ENCODE peak calls at places on chromosome 6, in nine cellular contexts. One of them, this sample, is unnamed.

GRCh38 chr6:27591660-27592059 is 118.8 kb upstream of the ZNF184 start:
- DNase-seq in astrocyte of the spinal cord: peak
- DNase-seq in OCI-LY7: no peak
- DNase-seq in colonic mucosa: no peak
- DNase-seq in pancreas: no peak
- DNase-seq in Panc1: peak
- DNase-seq in suprapubic skin: no peak
- DNase-seq in choroid plexus epithelial cell: peak
- DNase-seq in ovary: no peak
- DNase-seq in this sample: peak

GRCh38 chr6:136753624-136754023 is 38.7 kb downstream of the MAP3K5 start:
- DNase-seq in astrocyte of the spinal cord: no peak
- DNase-seq in choroid plexus epithelial cell: no peak
- DNase-seq in suprapubic skin: no peak
- DNase-seq in Panc1: no peak
- DNase-seq in ovary: no peak
- DNase-seq in colonic mucosa: no peak
- DNase-seq in pancreas: no peak
- DNase-seq in OCI-LY7: no peak
- DNase-seq in this sample: peak

GRCh38 chr6:105102186-105102585 is 77.6 kb downstream of the POPDC3 start:
- DNase-seq in pancreas: no peak
- DNase-seq in ovary: no peak
- DNase-seq in astrocyte of the spinal cord: no peak
- DNase-seq in choroid plexus epithelial cell: no peak
- DNase-seq in Panc1: no peak
- DNase-seq in colonic mucosa: no peak
- DNase-seq in suprapubic skin: no peak
- DNase-seq in OCI-LY7: no peak
- DNase-seq in this sample: no peak

GRCh38 chr6:90121982-90122381 is 174.7 kb downstream of the BACH2 start:
- DNase-seq in OCI-LY7: peak
- DNase-seq in Panc1: no peak
- DNase-seq in colonic mucosa: no peak
- DNase-seq in choroid plexus epithelial cell: no peak
- DNase-seq in pancreas: no peak
- DNase-seq in astrocyte of the spinal cord: no peak
- DNase-seq in suprapubic skin: no peak
- DNase-seq in ovary: no peak
- DNase-seq in this sample: peak

GRCh38 chr6:73747293-73747692 is 51.3 kb downstream of the CD109 start:
- DNase-seq in OCI-LY7: no peak
- DNase-seq in colonic mucosa: no peak
- DNase-seq in pancreas: no peak
- DNase-seq in suprapubic skin: no peak
- DNase-seq in Panc1: no peak
- DNase-seq in choroid plexus epithelial cell: peak
- DNase-seq in ovary: no peak
- DNase-seq in astrocyte of the spinal cord: no peak
- DNase-seq in this sample: no peak

GRCh38 chr6:45658958-45659357 is 281.2 kb upstream of the SUPT3H start:
- DNase-seq in suprapubic skin: peak
- DNase-seq in choroid plexus epithelial cell: no peak
- DNase-seq in pancreas: no peak
- DNase-seq in OCI-LY7: peak
- DNase-seq in Panc1: no peak
- DNase-seq in ovary: no peak
- DNase-seq in colonic mucosa: no peak
- DNase-seq in astrocyte of the spinal cord: no peak
- DNase-seq in this sample: peak

GRCh38 chr6:90915224-90915915 is 328.5 kb upstream of the MAP3K7 start:
- DNase-seq in choroid plexus epithelial cell: no peak
- DNase-seq in astrocyte of the spinal cord: no peak
- DNase-seq in colonic mucosa: no peak
- DNase-seq in suprapubic skin: no peak
- DNase-seq in Panc1: no peak
- DNase-seq in ovary: no peak
- DNase-seq in pancreas: no peak
- DNase-seq in OCI-LY7: no peak
- DNase-seq in this sample: no peak

GRCh38 chr6:17585766-17586502 is 14.2 kb upstream of the FAM8A1 start:
- DNase-seq in ovary: no peak
- DNase-seq in choroid plexus epithelial cell: peak
- DNase-seq in OCI-LY7: peak
- DNase-seq in pancreas: no peak
- DNase-seq in astrocyte of the spinal cord: no peak
- DNase-seq in colonic mucosa: peak
- DNase-seq in suprapubic skin: no peak
- DNase-seq in Panc1: no peak
- DNase-seq in this sample: no peak

GRCh38 chr6:112007805-112008204 is 46.1 kb upstream of the CCN6 start:
- DNase-seq in choroid plexus epithelial cell: peak
- DNase-seq in pancreas: no peak
- DNase-seq in ovary: no peak
- DNase-seq in OCI-LY7: no peak
- DNase-seq in suprapubic skin: no peak
- DNase-seq in colonic mucosa: no peak
- DNase-seq in astrocyte of the spinal cord: no peak
- DNase-seq in Panc1: no peak
- DNase-seq in this sample: no peak

GRCh38 chr6:120410586-120410985 is 923.7 kb downstream of the TBC1D32 start:
- DNase-seq in colonic mucosa: no peak
- DNase-seq in OCI-LY7: no peak
- DNase-seq in Panc1: no peak
- DNase-seq in ovary: no peak
- DNase-seq in suprapubic skin: no peak
- DNase-seq in pancreas: no peak
- DNase-seq in astrocyte of the spinal cord: no peak
- DNase-seq in choroid plexus epithelial cell: no peak
- DNase-seq in this sample: no peak

GRCh38 chr6:120407696-120408095 is 926.6 kb downstream of the TBC1D32 start:
- DNase-seq in suprapubic skin: no peak
- DNase-seq in colonic mucosa: no peak
- DNase-seq in ovary: no peak
- DNase-seq in pancreas: no peak
- DNase-seq in OCI-LY7: no peak
- DNase-seq in Panc1: no peak
- DNase-seq in choroid plexus epithelial cell: no peak
- DNase-seq in astrocyte of the spinal cord: no peak
- DNase-seq in this sample: no peak

GRCh38 chr6:120411394-120411793 is 922.9 kb downstream of the TBC1D32 start:
- DNase-seq in astrocyte of the spinal cord: no peak
- DNase-seq in colonic mucosa: no peak
- DNase-seq in Panc1: no peak
- DNase-seq in choroid plexus epithelial cell: no peak
- DNase-seq in suprapubic skin: no peak
- DNase-seq in ovary: no peak
- DNase-seq in pancreas: no peak
- DNase-seq in OCI-LY7: no peak
- DNase-seq in this sample: no peak

DNA sequence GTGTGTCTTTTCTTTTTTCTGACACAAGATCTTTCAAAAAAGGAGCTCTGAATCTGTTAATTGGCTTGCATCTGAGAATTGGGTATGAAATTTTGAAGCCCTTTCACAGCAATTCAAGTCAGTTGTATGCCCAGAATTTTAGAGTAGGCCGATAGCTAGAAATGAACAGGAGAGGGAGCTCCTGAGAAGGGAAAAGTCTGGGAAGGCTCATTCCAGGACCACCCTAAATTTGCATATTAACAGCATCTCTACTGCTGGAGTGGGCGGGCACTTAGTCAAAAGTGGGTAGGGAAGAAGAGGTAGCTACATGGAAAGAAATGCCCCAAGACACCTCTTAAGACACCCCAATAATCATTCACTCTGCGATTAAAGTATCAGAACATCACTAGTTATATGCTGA is 928.3 kb downstream of the TBC1D32 start:
- DNase-seq in astrocyte of the spinal cord: no peak
- DNase-seq in Panc1: no peak
- DNase-seq in OCI-LY7: no peak
- DNase-seq in suprapubic skin: no peak
- DNase-seq in pancreas: no peak
- DNase-seq in colonic mucosa: no peak
- DNase-seq in ovary: no peak
- DNase-seq in choroid plexus epithelial cell: no peak
- DNase-seq in this sample: no peak
- TF ChIP-seq CTCF in astrocyte of the spinal cord: peak
- TF ChIP-seq CTCF in Panc1: peak
- TF ChIP-seq CTCF in OCI-LY7: peak
- TF ChIP-seq CTCF in suprapubic skin: no peak
- TF ChIP-seq CTCF in pancreas: no peak
- TF ChIP-seq CTCF in colonic mucosa: no peak
- TF ChIP-seq CTCF in ovary: no peak
- TF ChIP-seq CTCF in choroid plexus epithelial cell: peak
- TF ChIP-seq CTCF in this sample: no peak

DNA sequence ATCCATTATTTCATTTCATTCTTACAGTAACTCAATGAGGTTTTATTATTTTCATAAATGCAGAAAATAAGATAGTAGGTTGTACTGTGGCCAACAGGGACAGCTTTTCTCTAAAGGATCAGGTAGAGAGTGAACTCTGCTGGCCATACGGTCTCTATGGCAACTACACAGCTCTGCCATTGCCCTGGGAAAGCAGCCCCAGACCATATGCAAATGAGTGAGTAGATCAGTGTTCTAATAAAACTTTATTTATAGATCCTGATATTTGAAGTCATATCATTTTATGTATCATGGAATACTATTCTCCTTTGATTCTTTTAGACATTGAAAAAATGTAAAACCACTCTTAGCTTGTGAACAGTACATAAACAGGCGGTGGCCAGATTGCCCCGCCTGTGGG is 192.5 kb upstream of the RREB1 start:
- DNase-seq in choroid plexus epithelial cell: peak
- DNase-seq in colonic mucosa: no peak
- DNase-seq in pancreas: no peak
- DNase-seq in suprapubic skin: no peak
- DNase-seq in Panc1: no peak
- DNase-seq in OCI-LY7: no peak
- DNase-seq in ovary: no peak
- DNase-seq in astrocyte of the spinal cord: peak
- DNase-seq in this sample: no peak
- TF ChIP-seq CTCF in choroid plexus epithelial cell: no peak
- TF ChIP-seq CTCF in colonic mucosa: no peak
- TF ChIP-seq CTCF in pancreas: no peak
- TF ChIP-seq CTCF in suprapubic skin: no peak
- TF ChIP-seq CTCF in Panc1: no peak
- TF ChIP-seq CTCF in OCI-LY7: no peak
- TF ChIP-seq CTCF in ovary: no peak
- TF ChIP-seq CTCF in astrocyte of the spinal cord: no peak
- TF ChIP-seq CTCF in this sample: no peak

GRCh38 chr6:3208775-3209113 is 18.7 kb downstream of the TUBB2B start:
- DNase-seq in astrocyte of the spinal cord: no peak
- DNase-seq in ovary: no peak
- DNase-seq in OCI-LY7: no peak
- DNase-seq in pancreas: no peak
- DNase-seq in suprapubic skin: no peak
- DNase-seq in choroid plexus epithelial cell: no peak
- DNase-seq in colonic mucosa: no peak
- DNase-seq in Panc1: no peak
- DNase-seq in this sample: no peak

GRCh38 chr6:3210024-3210610 is 17.3 kb downstream of the TUBB2B start:
- DNase-seq in OCI-LY7: no peak
- DNase-seq in ovary: no peak
- DNase-seq in astrocyte of the spinal cord: no peak
- DNase-seq in choroid plexus epithelial cell: no peak
- DNase-seq in Panc1: no peak
- DNase-seq in colonic mucosa: no peak
- DNase-seq in suprapubic skin: no peak
- DNase-seq in pancreas: no peak
- DNase-seq in this sample: no peak

GRCh38 chr6:3208096-3208774 is 19.2 kb downstream of the TUBB2B start:
- DNase-seq in pancreas: no peak
- DNase-seq in astrocyte of the spinal cord: peak
- DNase-seq in Panc1: no peak
- DNase-seq in ovary: no peak
- DNase-seq in colonic mucosa: no peak
- DNase-seq in suprapubic skin: no peak
- DNase-seq in OCI-LY7: no peak
- DNase-seq in choroid plexus epithelial cell: peak
- DNase-seq in this sample: no peak

GRCh38 chr6:3211681-3212080 is 15.8 kb downstream of the TUBB2B start:
- DNase-seq in pancreas: peak
- DNase-seq in choroid plexus epithelial cell: peak
- DNase-seq in colonic mucosa: no peak
- DNase-seq in OCI-LY7: no peak
- DNase-seq in ovary: no peak
- DNase-seq in suprapubic skin: no peak
- DNase-seq in Panc1: no peak
- DNase-seq in astrocyte of the spinal cord: no peak
- DNase-seq in this sample: no peak

GRCh38 chr6:3209114-3210023 is 18.1 kb downstream of the TUBB2B start:
- DNase-seq in OCI-LY7: peak
- DNase-seq in ovary: no peak
- DNase-seq in suprapubic skin: no peak
- DNase-seq in Panc1: peak
- DNase-seq in astrocyte of the spinal cord: peak
- DNase-seq in choroid plexus epithelial cell: peak
- DNase-seq in colonic mucosa: peak
- DNase-seq in pancreas: no peak
- DNase-seq in this sample: peak
- TF ChIP-seq CTCF in OCI-LY7: no peak
- TF ChIP-seq CTCF in ovary: no peak
- TF ChIP-seq CTCF in suprapubic skin: no peak
- TF ChIP-seq CTCF in Panc1: no peak
- TF ChIP-seq CTCF in astrocyte of the spinal cord: peak
- TF ChIP-seq CTCF in choroid plexus epithelial cell: peak
- TF ChIP-seq CTCF in colonic mucosa: no peak
- TF ChIP-seq CTCF in pancreas: no peak
- TF ChIP-seq CTCF in this sample: no peak

GRCh38 chr6:101117397-101118185 is 236.5 kb upstream of the ASCC3 start:
- DNase-seq in suprapubic skin: no peak
- DNase-seq in ovary: no peak
- DNase-seq in OCI-LY7: no peak
- DNase-seq in Panc1: no peak
- DNase-seq in colonic mucosa: peak
- DNase-seq in choroid plexus epithelial cell: no peak
- DNase-seq in astrocyte of the spinal cord: no peak
- DNase-seq in pancreas: no peak
- DNase-seq in this sample: no peak

GRCh38 chr6:101113468-101114260 is 232.5 kb upstream of the ASCC3 start:
- DNase-seq in colonic mucosa: no peak
- DNase-seq in ovary: no peak
- DNase-seq in OCI-LY7: no peak
- DNase-seq in choroid plexus epithelial cell: no peak
- DNase-seq in suprapubic skin: no peak
- DNase-seq in pancreas: no peak
- DNase-seq in astrocyte of the spinal cord: no peak
- DNase-seq in Panc1: no peak
- DNase-seq in this sample: no peak

GRCh38 chr6:101116337-101116736 is 235.2 kb upstream of the ASCC3 start:
- DNase-seq in OCI-LY7: no peak
- DNase-seq in ovary: no peak
- DNase-seq in choroid plexus epithelial cell: no peak
- DNase-seq in colonic mucosa: no peak
- DNase-seq in astrocyte of the spinal cord: no peak
- DNase-seq in suprapubic skin: no peak
- DNase-seq in Panc1: no peak
- DNase-seq in pancreas: no peak
- DNase-seq in this sample: no peak

GRCh38 chr6:101110814-101111213 is 229.7 kb upstream of the ASCC3 start:
- DNase-seq in ovary: no peak
- DNase-seq in astrocyte of the spinal cord: no peak
- DNase-seq in suprapubic skin: no peak
- DNase-seq in colonic mucosa: no peak
- DNase-seq in pancreas: no peak
- DNase-seq in choroid plexus epithelial cell: peak
- DNase-seq in Panc1: no peak
- DNase-seq in OCI-LY7: no peak
- DNase-seq in this sample: no peak

GRCh38 chr6:101114703-101115102 is 233.6 kb upstream of the ASCC3 start:
- DNase-seq in choroid plexus epithelial cell: peak
- DNase-seq in colonic mucosa: peak
- DNase-seq in OCI-LY7: peak
- DNase-seq in Panc1: peak
- DNase-seq in pancreas: no peak
- DNase-seq in ovary: no peak
- DNase-seq in suprapubic skin: no peak
- DNase-seq in astrocyte of the spinal cord: peak
- DNase-seq in this sample: no peak
- TF ChIP-seq CTCF in choroid plexus epithelial cell: peak
- TF ChIP-seq CTCF in colonic mucosa: peak
- TF ChIP-seq CTCF in OCI-LY7: peak
- TF ChIP-seq CTCF in Panc1: peak
- TF ChIP-seq CTCF in pancreas: no peak
- TF ChIP-seq CTCF in ovary: no peak
- TF ChIP-seq CTCF in suprapubic skin: no peak
- TF ChIP-seq CTCF in astrocyte of the spinal cord: peak
- TF ChIP-seq CTCF in this sample: no peak